ENCODE peak calls at places on chromosomes 12 and 14, in nine cellular contexts. C is cardiac muscle cell, G is AG10803, S is heart left ventricle, F is fibroblast of pulmonary artery, P is stomach, T is lower leg skin, H is esophagus squamous epithelium, W is GM23338. Y is an unnamed sample.

GRCh38 chr12:113090740-113091139 is 34.2 kb downstream of the DTX1 start:
- DNase-seq in C (no peak), G (no peak), S (no peak), F (no peak), P (no peak), T (no peak), H (no peak), W (no peak), Y (no peak)

GRCh38 chr14:77641207-77641533 is 24.7 kb upstream of the SPTLC2 start:
- DNase-seq in C (no peak), G (no peak), S (no peak), F (no peak), P (no peak), T (no peak), H (no peak), W (no peak), Y (no peak)

GRCh38 chr14:79638647-79639266 is 572.5 kb downstream of the DIO2 start:
- DNase-seq in C (no peak), G (no peak), S (no peak), F (no peak), P (no peak), T (no peak), H (no peak), W (no peak), Y (no peak)

GRCh38 chr12:54019111-54019811 is 9.0 kb upstream of the HOXC6 start:
- DNase-seq in C (no peak), G (peak), S (no peak), F (no peak), P (no peak), T (no peak), H (no peak), W (peak), Y (no peak)

GRCh38 chr14:54594531-54594930 is 27.6 kb downstream of the SAMD4A start:
- DNase-seq in C (no peak), G (peak), S (no peak), F (no peak), P (no peak), T (no peak), H (no peak), W (no peak), Y (no peak)

GRCh38 chr12:88361493-88361892 is 218.8 kb downstream of the KITLG start:
- DNase-seq in C (no peak), G (peak), S (no peak), F (peak), P (no peak), T (no peak), H (no peak), W (no peak), Y (no peak)

GRCh38 chr14:31692376-31692781 is 131.2 kb downstream of the NUBPL start:
- DNase-seq in C (no peak), G (peak), S (no peak), F (peak), P (no peak), T (no peak), H (no peak), W (no peak), Y (no peak)

GRCh38 chr14:49249022-49249421 is 337.2 kb downstream of the RPS29 start:
- DNase-seq in C (no peak), G (peak), S (no peak), F (no peak), P (no peak), T (no peak), H (no peak), W (no peak), Y (no peak)

GRCh38 chr14:47675489-47676300 is at the start of gene MDGA2:
- DNase-seq in C (peak), G (no peak), S (no peak), F (no peak), P (no peak), T (no peak), H (no peak), W (peak), Y (no peak)

GRCh38 chr14:104442611-104443390 is 136.8 kb upstream of the C14orf180 start:
- DNase-seq in C (no peak), G (no peak), S (no peak), F (no peak), P (no peak), T (peak), H (no peak), W (no peak), Y (peak)

GRCh38 chr14:22713631-22713950 is 52.9 kb upstream of the OXA1L start:
- DNase-seq in C (no peak), G (no peak), S (no peak), F (no peak), P (no peak), T (no peak), H (no peak), W (no peak), Y (no peak)

DNA sequence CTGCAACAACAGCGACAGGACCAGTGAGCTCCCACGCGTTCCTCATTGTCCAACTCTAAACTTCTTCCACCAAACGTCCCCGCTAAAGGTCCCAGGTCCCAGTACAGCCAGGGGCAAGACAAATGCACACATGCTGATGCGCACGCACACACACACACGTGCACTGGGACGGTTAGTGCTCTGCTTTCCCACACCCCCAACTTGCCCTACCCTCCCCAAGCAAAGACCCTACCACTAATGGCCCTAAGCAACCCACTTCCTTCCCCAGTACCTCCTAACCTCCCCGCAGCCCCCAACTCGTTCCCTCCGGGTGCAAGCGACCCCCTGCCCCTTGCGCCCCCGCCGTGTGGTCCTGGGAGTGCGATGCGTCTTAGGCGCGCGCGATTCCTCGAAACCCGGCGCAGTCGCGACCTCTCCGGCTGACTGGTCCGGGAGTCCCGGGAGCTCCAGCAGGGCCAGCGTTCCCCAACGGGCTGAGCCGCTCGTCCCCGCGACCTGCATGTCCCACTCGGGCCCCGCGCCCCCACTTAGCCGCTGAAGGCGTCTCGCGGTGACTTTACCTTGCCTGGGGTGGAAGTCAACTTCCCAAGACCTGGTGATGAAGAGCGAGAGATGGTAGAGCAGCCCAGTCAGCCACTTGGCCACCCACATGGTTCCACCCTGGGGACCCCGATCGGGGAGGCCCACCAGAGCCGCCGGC is 582 bp downstream of the ADAMTS20 start:
- DNase-seq in C (peak), G (no peak), S (peak), F (no peak), P (no peak), T (no peak), H (no peak), W (peak), Y (no peak)
- H3K4me3 ChIP-seq in C (peak), G (no peak), S (peak), F (no peak), P (no peak), T (no peak), H (no peak), W (peak), Y (peak)

DNA sequence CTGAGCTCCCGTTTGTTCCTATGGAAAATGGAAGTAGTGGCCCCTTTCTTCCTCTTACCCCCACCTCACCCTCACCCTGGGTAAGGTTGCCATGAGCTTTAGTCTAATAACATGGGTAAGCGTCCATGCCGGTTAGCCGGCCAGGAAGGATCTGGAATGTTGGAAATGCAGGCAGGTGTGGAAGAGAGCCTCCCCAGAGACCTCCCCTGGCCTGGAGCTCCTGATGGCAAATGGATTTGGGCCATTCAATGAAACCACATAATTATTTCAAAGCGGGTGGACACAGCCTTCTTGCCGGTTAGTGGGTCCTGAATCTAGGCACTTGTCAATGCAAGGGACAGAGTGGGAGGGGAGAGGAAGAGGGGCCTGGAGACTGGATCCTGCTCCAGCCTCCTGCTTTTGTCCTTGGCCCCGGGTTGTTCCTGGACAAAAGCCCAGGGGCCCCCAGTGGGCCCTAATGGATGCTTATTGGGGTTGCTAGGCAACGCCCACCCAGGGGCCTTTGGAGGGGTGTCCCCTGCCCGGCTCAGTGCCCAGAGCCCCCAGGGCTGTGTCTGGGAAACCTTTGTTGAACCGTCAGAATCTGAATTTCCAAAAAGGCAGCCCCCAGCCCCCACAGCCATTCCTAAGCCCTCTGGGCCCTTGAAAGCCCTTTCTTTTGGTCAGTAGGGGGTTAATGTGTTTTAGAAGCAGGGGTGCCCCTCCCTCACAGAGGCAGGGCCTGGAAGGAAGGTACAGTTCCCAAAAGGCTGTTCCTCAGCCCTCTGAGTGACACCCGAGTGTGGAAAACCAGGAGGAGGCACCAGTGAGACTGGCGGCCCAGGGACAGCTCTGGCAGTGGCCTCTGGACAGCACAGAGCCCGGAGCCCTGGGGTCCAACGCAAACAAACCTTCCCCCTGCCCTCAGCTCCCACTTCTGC is 19.0 kb downstream of the HHIPL1 start:
- DNase-seq in C (peak), G (no peak), S (no peak), F (no peak), P (no peak), T (no peak), H (no peak), W (peak), Y (no peak)
- TF ChIP-seq CTCF in C (no peak), G (no peak), S (no peak), F (no peak), P (no peak), T (no peak), H (no peak), W (peak), Y (no peak)

GRCh38 chr12:48121522-48121921 is 2.4 kb downstream of the PFKM start:
- DNase-seq in C (no peak), G (no peak), S (no peak), F (no peak), P (no peak), T (no peak), H (no peak), W (no peak), Y (no peak)

GRCh38 chr12:48119078-48119833 is at the start of gene PFKM:
- DNase-seq in C (peak), G (peak), S (peak), F (peak), P (peak), T (peak), H (peak), W (peak), Y (peak)

GRCh38 chr12:48119834-48120195 is 651 bp downstream of the PFKM start:
- DNase-seq in C (peak), G (no peak), S (no peak), F (no peak), P (no peak), T (no peak), H (no peak), W (peak), Y (no peak)

GRCh38 chr12:48115957-48116356 is 3.2 kb upstream of the PFKM start:
- DNase-seq in C (no peak), G (no peak), S (no peak), F (no peak), P (no peak), T (no peak), H (no peak), W (no peak), Y (no peak)

GRCh38 chr12:48118491-48118890 is 673 bp upstream of the PFKM start:
- DNase-seq in C (peak), G (no peak), S (no peak), F (no peak), P (no peak), T (no peak), H (no peak), W (peak), Y (no peak)
- H3K4me3 ChIP-seq in C (peak), G (peak), S (peak), F (peak), P (peak), T (no peak), H (peak), W (peak), Y (peak)

DNA sequence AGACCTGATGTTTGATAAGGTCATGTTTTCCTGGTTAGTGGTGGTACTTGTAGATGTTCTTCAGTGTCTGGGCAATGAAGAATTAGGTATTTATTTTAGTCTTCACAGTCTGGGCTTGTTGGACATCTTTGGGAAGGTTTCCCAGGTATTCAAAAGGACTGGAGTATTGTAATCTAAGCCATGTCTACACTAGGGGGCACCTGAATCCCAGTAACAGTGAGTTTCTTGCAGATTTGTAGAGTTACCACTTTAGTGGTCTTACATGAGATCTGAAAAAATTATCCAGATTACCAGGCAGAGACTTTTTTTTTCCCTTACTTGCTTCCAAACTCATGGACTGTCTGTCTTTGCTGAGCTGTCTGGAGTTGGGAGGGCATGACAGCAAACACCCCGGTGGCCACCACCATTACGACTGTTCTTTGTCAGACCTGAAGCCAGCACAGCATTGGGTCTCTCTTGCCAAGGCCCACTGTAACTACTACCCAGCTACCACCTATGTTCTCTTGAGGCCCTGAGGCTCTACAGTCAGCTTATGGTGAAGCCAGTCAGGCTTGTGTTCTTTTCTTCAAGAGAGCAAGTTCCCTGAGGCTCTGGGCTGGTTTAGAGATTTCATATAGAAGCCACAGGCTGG is 820.7 kb upstream of the FBXO33 start:
- DNase-seq in C (no peak), G (no peak), S (no peak), F (no peak), P (no peak), T (no peak), H (no peak), W (peak), Y (no peak)
- TF ChIP-seq CTCF in C (no peak), G (no peak), S (no peak), F (no peak), P (no peak), T (no peak), H (no peak), W (peak), Y (no peak)

Y was measured in coronary artery.